ENCODE peak calls at places on chromosomes 1 and 21, in four cellular contexts. H is midbrain, G is M059J, Y is spleen. R is an unnamed sample.

GRCh38 chr1:31954607-31955283 is 16.6 kb upstream of the PTP4A2 start:
- DNase-seq in H (peak), G (peak), Y (peak), R (no peak)

GRCh38 chr1:110196917-110197782 is 13.0 kb upstream of the KCNC4 start:
- DNase-seq in H (peak), G (peak), Y (peak), R (no peak)

GRCh38 chr1:20115916-20116315 is 3.4 kb downstream of the PLA2G2D start:
- DNase-seq in H (no peak), G (no peak), Y (no peak), R (no peak)

GRCh38 chr1:28045777-28046176 is 42.6 kb downstream of the EYA3 start:
- DNase-seq in H (no peak), G (no peak), Y (no peak), R (no peak)

GRCh38 chr1:227072991-227073390 is 132.9 kb downstream of the COQ8A start:
- DNase-seq in H (no peak), G (peak), Y (no peak), R (no peak)

GRCh38 chr1:22854688-22855565 is 117.7 kb downstream of the LACTBL1 start:
- DNase-seq in H (no peak), G (no peak), Y (no peak), R (no peak)

GRCh38 chr1:164310166-164310565 is 248.8 kb upstream of the PBX1 start:
- DNase-seq in H (no peak), G (no peak), Y (no peak), R (no peak)

GRCh38 chr1:243286409-243287127 is 30.7 kb downstream of the SDCCAG8 start:
- DNase-seq in H (no peak), G (peak), Y (no peak), R (no peak)

GRCh38 chr1:151711044-151711800 is 5.4 kb downstream of the CELF3 start:
- DNase-seq in H (no peak), G (no peak), Y (no peak), R (no peak)

GRCh38 chr1:203282720-203283542 is 22.4 kb upstream of the BTG2 start:
- DNase-seq in H (no peak), G (no peak), Y (peak), R (no peak)

GRCh38 chr21:35138665-35139381 is 89.7 kb upstream of the RUNX1 start:
- DNase-seq in H (no peak), G (peak), Y (no peak), R (peak)

GRCh38 chr1:100440075-100440809 is 87.9 kb downstream of the CDC14A start:
- DNase-seq in H (no peak), G (no peak), Y (no peak), R (peak)

GRCh38 chr21:45860493-45861155 is 120.9 kb upstream of the COL6A1 start:
- DNase-seq in H (no peak), G (no peak), Y (peak), R (no peak)

GRCh38 chr1:210233216-210233494 is 559 bp downstream of the SERTAD4 start:
- DNase-seq in H (no peak), G (peak), Y (no peak), R (no peak)

GRCh38 chr21:42757826-42758655 is 104.6 kb downstream of the PDE9A start:
- DNase-seq in H (no peak), G (no peak), Y (peak), R (no peak)

GRCh38 chr1:219567341-219567947 is 45.5 kb downstream of the ZC3H11B start:
- DNase-seq in H (peak), G (peak), Y (no peak), R (no peak)

GRCh38 chr1:229623838-229624237 is 2.1 kb downstream of the TAF5L start:
- DNase-seq in H (no peak), G (no peak), Y (no peak), R (no peak)

GRCh38 chr1:41341756-41342562 is 19.3 kb upstream of the FOXO6 start:
- DNase-seq in H (no peak), G (peak), Y (peak), R (no peak)

GRCh38 chr1:11417162-11417561 is 61.8 kb upstream of the DISP3 start:
- DNase-seq in H (no peak), G (no peak), Y (no peak), R (no peak)

GRCh38 chr1:229230136-229230892 is 40.6 kb upstream of the RAB4A start:
- DNase-seq in H (peak), G (peak), Y (no peak), R (no peak)

GRCh38 chr1:155078496-155079209 is at the start of gene EFNA3:
- DNase-seq in H (peak), G (peak), Y (peak), R (no peak)

GRCh38 chr1:22525646-22526045 is 37.6 kb upstream of the EPHA8 start:
- DNase-seq in H (no peak), G (no peak), Y (no peak), R (no peak)

GRCh38 chr21:45698493-45698947 is 55.0 kb downstream of the PCBP3 start:
- DNase-seq in H (no peak), G (peak), Y (no peak), R (no peak)

GRCh38 chr1:11501491-11501897 is 22.5 kb downstream of the DISP3 start:
- DNase-seq in H (no peak), G (no peak), Y (peak), R (no peak)

GRCh38 chr1:183385746-183386145 is 32.4 kb downstream of the NMNAT2 start:
- DNase-seq in H (no peak), G (peak), Y (no peak), R (no peak)

GRCh38 chr1:80961464-80962190 is 839.1 kb upstream of the ADGRL2 start:
- DNase-seq in H (no peak), G (no peak), Y (no peak), R (no peak)

GRCh38 chr1:156652131-156652991 is 10.4 kb downstream of the BCAN start:
- DNase-seq in H (peak), G (peak), Y (no peak), R (no peak)

GRCh38 chr1:212055333-212055732 is 19.8 kb downstream of the DTL start:
- DNase-seq in H (no peak), G (no peak), Y (no peak), R (no peak)

GRCh38 chr1:57086141-57086540 is 120.3 kb upstream of the C8B start:
- DNase-seq in H (no peak), G (no peak), Y (no peak), R (no peak)

GRCh38 chr1:15584489-15585363 is at the start of gene AGMAT:
- DNase-seq in H (no peak), G (peak), Y (peak), R (peak)

GRCh38 chr1:89622895-89623294 is 10.0 kb upstream of the LRRC8C start:
- DNase-seq in H (no peak), G (peak), Y (no peak), R (no peak)